ENCODE peak calls at places on chromosomes 2 and 18, in eight cellular contexts. M is effector CD4-positive, alpha-beta T cell; N is SW 1271; U is HFFc6; G is amygdala; J is HTR-8/SVneo; B is heart left ventricle; C is RPMI8226. X is an unnamed sample.

GRCh38 chr2:241933175-241933911 is 63.8 kb downstream of the RTP5 start:
- DNase-seq in B (no peak), U (peak; percentile 62), M (no peak), J (peak; percentile 46), G (no peak), N (no peak), C (peak; percentile 72), X (no peak)

GRCh38 chr2:95060446-95061118 is 35.1 kb downstream of the MAL start:
- DNase-seq in N (no peak), C (no peak), M (no peak), G (no peak), J (no peak), U (no peak), B (no peak), X (no peak)

GRCh38 chr2:148578493-148578884 is 66.1 kb upstream of the EPC2 start:
- DNase-seq in M (no peak), B (no peak), N (no peak), G (no peak), C (no peak), U (no peak), J (no peak), X (no peak)

GRCh38 chr18:50704541-50704940 is 115.3 kb downstream of the MRO start:
- DNase-seq in N (no peak), U (no peak), G (no peak), M (no peak), J (no peak), C (no peak), B (no peak), X (no peak)

GRCh38 chr2:192885569-192886160 is 690.9 kb upstream of the TMEFF2 start:
- DNase-seq in C (no peak), N (no peak), B (no peak), G (no peak), J (no peak), M (no peak), U (no peak), X (no peak)

GRCh38 chr18:70263336-70263735 is 25.5 kb upstream of the SOCS6 start:
- DNase-seq in M (no peak), G (no peak), N (no peak), U (no peak), J (no peak), C (no peak), B (no peak), X (no peak)

GRCh38 chr18:7898181-7898580 is 331.1 kb downstream of the PTPRM start:
- DNase-seq in U (no peak), M (no peak), G (no peak), J (no peak), C (no peak), B (no peak), N (no peak), X (no peak)

GRCh38 chr18:69400976-69401474 is 337 bp downstream of the DOK6 start:
- DNase-seq in N (no peak), B (peak; percentile 18), C (no peak), M (no peak), U (no peak), J (no peak), G (no peak), X (no peak)

GRCh38 chr2:120880381-120880780 is 144.7 kb downstream of the GLI2 start:
- DNase-seq in M (no peak), G (no peak), U (no peak), N (no peak), B (no peak), C (peak; percentile 80), J (no peak), X (no peak)

GRCh38 chr2:170928036-170928823 is 823 bp upstream of the GORASP2 start:
- DNase-seq in G (no peak), C (peak; percentile 5), J (peak; percentile 18), N (peak; percentile 6), U (no peak), B (no peak), M (no peak), X (no peak)

GRCh38 chr2:193847140-193847539 is 1652.4 kb upstream of the TMEFF2 start:
- DNase-seq in G (no peak), C (no peak), U (peak; percentile 17), N (no peak), J (peak; percentile 24), B (no peak), M (no peak), X (no peak)

GRCh38 chr18:36532394-36532793 is 234.9 kb downstream of the FHOD3 start:
- DNase-seq in B (no peak), J (no peak), U (peak; percentile 51), M (no peak), C (no peak), N (no peak), G (no peak), X (no peak)

GRCh38 chr2:3727397-3728045 is 24.1 kb downstream of the DCDC2C start:
- DNase-seq in N (no peak), B (no peak), M (no peak), C (no peak), G (no peak), U (no peak), J (no peak), X (no peak)

GRCh38 chr2:62306751-62307468 is 111.0 kb downstream of the B3GNT2 start:
- DNase-seq in U (no peak), N (no peak), C (peak; percentile 50), M (no peak), B (no peak), G (no peak), J (no peak), X (no peak)

X was measured in tibial nerve.